ENCODE peak calls at places on chromosomes 12 and 14, in four cellular contexts. B, C, N and F are unnamed samples.

GRCh38 chr14:91509083-91509877 is 830 bp downstream of the PPP4R3A start:
- DNase-seq in C (peak), B (peak), N (peak), F (peak)

GRCh38 chr12:21823581-21823980 is 49.1 kb upstream of the KCNJ8 start:
- DNase-seq in B (no peak), C (no peak), N (peak), F (no peak)

GRCh38 chr12:29234965-29235364 is 85.9 kb downstream of the FAR2 start:
- DNase-seq in N (no peak), B (no peak), C (no peak), F (no peak)

GRCh38 chr14:29310757-29311156 is 544.2 kb downstream of the FOXG1 start:
- DNase-seq in B (no peak), C (no peak), N (no peak), F (no peak)

GRCh38 chr12:24244801-24245200 is 295.3 kb upstream of the SOX5 start:
- DNase-seq in C (no peak), B (no peak), N (no peak), F (no peak)

GRCh38 chr14:89503458-89503996 is 86.5 kb upstream of the FOXN3 start:
- DNase-seq in N (no peak), B (no peak), C (peak), F (no peak)

GRCh38 chr14:71405676-71406075 is 498.4 kb downstream of the PCNX1 start:
- DNase-seq in B (no peak), N (no peak), C (no peak), F (no peak)

GRCh38 chr14:93044601-93045000 is 71.1 kb downstream of the ITPK1 start:
- DNase-seq in C (peak), N (no peak), B (no peak), F (no peak)

GRCh38 chr12:2944401-2945047 is 14.7 kb upstream of the TEAD4 start:
- DNase-seq in C (peak), B (no peak), N (no peak), F (no peak)

GRCh38 chr14:102342238-102342637 is 20.5 kb downstream of the CINP start:
- DNase-seq in B (no peak), N (no peak), C (no peak), F (no peak)

GRCh38 chr14:97301931-97302559 is 504.9 kb downstream of the VRK1 start:
- DNase-seq in N (no peak), C (no peak), B (no peak), F (no peak)
- TF ChIP-seq CTCF in N (no peak), C (no peak), B (no peak), F (no peak)

GRCh38 chr14:20667957-20668356 is 16.4 kb upstream of the RNASE4 start:
- DNase-seq in N (no peak), B (no peak), C (peak), F (no peak)

GRCh38 chr14:20659813-20660395 is 18.4 kb upstream of the OR6S1 start:
- DNase-seq in C (no peak), N (no peak), B (no peak), F (no peak)

GRCh38 chr14:20658246-20658645 is 16.8 kb upstream of the OR6S1 start:
- DNase-seq in N (no peak), C (peak), B (no peak), F (no peak)

GRCh38 chr14:20661197-20661596 is 19.7 kb upstream of the OR6S1 start:
- DNase-seq in C (no peak), B (no peak), N (no peak), F (no peak)

GRCh38 chr14:20662968-20663731 is 21.2 kb upstream of the RNASE4 start:
- DNase-seq in B (peak), C (peak), N (peak), F (no peak)
- TF ChIP-seq CTCF in B (peak), C (peak), N (no peak), F (peak)

GRCh38 chr14:43898709-43899108 is 608.4 kb downstream of the FSCB start:
- DNase-seq in N (no peak), C (no peak), B (no peak), F (no peak)
- TF ChIP-seq CTCF in N (no peak), C (no peak), B (no peak), F (no peak)

GRCh38 chr12:92928962-92929915 is at the start of gene EEA1:
- DNase-seq in B (peak), N (peak), C (peak), F (peak)

GRCh38 chr12:92928431-92928961 is 599 bp downstream of the EEA1 start:
- DNase-seq in B (peak), N (peak), C (peak), F (peak)

GRCh38 chr12:92926549-92926948 is 2.5 kb downstream of the EEA1 start:
- DNase-seq in C (no peak), B (no peak), N (no peak), F (no peak)

GRCh38 chr12:92927436-92928116 is 1.5 kb downstream of the EEA1 start:
- DNase-seq in N (no peak), B (no peak), C (peak), F (no peak)

DNA sequence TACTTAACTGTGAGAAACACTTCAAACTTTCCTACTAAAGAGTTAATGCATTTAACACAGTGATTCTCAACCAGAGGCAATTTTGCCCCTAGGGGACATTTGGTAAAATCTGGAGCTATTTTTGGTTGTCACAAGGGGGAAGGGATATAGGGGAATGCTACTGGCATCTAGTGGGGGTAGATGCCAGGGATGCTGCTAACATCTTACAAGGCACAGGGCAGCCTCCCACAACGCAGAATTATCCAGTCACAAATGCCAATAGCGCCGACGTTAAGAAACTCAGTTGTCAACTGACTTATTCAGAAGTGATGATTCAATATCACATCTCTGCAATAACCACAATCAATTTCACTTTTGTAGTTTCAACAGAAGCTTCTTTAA is 2.0 kb downstream of the EEA1 start:
- DNase-seq in B (no peak), C (peak), N (peak), F (no peak)
- TF ChIP-seq CTCF in B (no peak), C (no peak), N (no peak), F (peak)

DNA sequence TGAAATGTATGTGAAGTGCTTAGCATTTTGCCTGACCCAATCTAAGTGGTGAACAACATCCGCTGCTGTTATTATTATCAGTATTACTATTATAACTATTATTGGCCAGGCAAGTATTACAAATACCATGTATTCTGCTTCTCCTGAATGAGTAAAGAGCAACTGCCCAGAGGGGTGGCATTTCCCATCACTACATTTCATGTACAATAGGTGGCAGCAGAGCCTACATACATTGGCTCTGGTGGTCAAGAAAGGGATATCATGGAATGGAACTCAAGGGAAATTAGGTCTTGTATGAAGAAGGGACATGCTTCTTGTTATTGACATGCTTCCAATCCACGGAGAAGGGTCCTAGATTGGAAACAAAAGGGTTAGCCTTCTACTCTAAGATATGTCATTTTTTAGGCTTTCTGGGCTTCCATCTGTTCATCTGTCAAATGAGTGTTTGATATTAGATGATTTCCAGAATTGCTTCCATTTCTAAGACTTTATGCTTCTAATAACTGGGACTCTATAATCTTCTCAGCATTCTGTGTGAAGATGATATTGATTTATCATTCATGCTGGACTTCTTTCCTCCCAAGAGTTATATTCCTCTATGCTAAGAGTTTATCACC is 239.0 kb downstream of the SSPN start:
- DNase-seq in N (peak), C (peak), B (no peak), F (no peak)
- TF ChIP-seq CTCF in N (no peak), C (peak), B (peak), F (peak)

DNA sequence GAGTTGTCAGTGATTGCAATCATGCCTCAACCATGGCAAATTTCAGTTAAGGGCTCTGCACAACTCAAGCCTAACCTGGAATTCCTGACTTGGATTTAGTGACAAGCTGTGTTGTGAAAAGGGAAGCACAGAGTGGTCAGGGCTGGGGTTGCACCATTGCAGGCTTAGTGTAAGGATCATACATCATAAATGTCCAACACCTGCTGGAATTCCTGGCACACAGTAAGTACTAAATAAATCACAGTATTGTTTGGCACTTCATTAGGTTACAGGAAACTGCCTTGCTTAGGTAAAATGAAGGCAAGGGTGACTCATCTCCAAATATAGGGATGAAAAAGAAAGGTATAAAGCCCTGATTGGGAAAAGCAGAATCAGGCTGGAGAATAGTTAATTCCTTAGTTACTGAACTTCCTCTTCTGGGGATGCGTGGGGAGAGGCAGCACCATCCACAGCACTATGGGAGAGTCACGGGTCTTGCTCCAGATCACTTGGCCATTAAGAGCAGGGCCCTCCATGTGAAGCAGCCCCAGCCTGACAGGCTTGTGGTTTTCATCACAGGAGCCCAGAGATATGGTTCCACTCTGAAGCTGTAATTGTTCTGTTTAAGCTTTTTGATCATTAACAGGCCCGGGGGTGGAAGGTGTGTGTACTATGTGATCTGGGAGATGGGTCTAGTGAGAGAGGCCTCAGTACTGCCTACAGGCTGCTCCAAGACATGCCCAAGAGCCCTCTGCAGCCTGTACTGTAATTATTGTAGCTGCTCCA is 39.7 kb downstream of the SLC8A3 start:
- DNase-seq in N (no peak), C (no peak), B (no peak), F (no peak)
- TF ChIP-seq CTCF in N (no peak), C (no peak), B (no peak), F (no peak)

DNA sequence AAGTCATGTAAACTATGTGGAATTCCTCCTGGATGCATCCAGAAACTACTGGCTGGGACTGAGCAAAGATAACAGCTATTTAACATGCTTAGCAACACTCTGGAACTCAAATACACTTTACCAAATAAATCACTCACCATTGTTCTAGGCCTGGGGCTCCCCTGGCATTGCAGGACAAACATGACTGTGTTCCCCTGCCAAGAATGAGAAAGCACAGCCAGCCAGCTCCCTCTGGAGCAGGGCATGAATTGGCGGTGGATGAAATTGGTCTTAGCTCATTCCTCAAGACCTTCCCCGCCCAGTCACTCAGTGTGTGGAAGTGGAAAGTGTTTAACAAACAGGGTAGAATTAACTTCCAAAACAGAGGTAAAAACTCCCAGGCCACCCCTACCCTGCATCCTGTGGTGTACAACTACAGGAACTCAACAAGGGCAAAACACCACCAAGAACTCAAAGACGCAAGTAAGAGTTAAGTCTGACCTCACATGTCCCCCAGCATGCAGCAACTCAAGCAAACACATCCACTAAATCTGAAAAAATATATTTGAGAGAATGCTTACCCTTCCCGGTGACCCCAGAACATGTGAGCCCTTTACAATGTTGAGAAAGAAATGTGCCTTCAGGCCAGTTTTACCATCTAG is 58.4 kb upstream of the BDKRB2 start:
- DNase-seq in N (no peak), B (peak), C (no peak), F (peak)
- TF ChIP-seq CTCF in N (no peak), B (no peak), C (no peak), F (no peak)

DNA sequence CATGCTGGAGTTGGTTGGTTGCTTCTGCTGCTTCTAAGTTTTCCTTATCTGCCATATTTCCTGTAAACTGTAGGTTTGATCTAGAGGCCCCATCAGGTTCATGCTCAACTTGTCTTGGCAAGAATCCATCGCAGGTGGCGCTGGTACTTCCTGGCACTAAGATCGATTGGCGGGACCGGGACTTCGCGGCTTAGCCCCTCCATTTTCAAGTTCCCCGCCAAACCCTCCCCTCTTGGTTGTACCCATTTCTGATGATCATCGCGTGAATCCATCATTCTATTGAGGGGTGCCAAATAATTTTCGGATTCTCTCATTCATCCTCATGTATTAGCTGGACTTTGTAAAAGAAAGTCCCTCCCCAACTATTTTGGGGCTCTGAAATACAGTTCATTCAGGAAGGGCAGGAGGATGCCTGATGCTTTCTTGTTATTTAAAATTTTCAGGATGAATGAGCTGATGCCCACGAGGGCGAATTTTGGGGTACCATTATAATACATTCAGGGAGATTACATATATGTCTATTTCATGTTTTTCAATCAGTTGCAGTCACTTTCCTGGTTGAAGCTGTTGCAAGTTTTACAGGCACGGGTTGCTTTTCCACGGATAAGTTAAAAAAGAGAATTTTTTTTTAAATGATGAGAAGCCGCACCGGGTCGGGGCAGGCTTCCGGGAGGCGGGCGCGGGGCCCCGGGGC is 424 bp upstream of the BRI3BP start:
- DNase-seq in N (peak), C (peak), B (no peak), F (no peak)
- TF ChIP-seq CTCF in N (no peak), C (peak), B (no peak), F (peak)

DNA sequence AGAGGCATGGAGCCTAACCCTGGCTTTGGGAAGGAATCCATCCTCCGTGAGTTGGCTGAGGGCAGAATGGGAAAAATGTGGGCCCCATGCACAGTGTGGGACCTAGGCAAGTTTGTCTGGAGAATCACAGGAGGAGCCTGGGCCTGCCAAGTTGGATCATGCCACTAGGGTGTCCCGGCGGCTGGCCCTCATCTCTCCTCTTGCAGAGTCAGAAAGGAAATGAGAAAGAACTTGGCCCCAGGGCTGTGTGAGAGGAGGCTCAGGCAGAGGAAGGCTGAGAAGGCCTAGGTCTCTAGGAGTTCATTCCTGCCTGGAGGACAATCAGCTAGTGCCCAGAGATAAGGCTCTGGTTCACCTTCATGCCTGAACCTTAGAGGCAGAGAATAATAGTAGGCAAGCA is 2.5 kb upstream of the ESRRB start:
- DNase-seq in B (no peak), N (no peak), C (no peak), F (no peak)
- TF ChIP-seq CTCF in B (no peak), N (no peak), C (no peak), F (no peak)